ENCODE peak calls at places on chromosome 4, in six cellular contexts. S is NB4, Q is A549, D is uterus, J is suprapubic skin, C is lower leg skin. A is an unnamed sample.

GRCh38 chr4:173801876-173802713 is 272.1 kb upstream of the HAND2 start:
- DNase-seq in S (no peak), Q (no peak), D (no peak), J (no peak), C (no peak), A (no peak)

GRCh38 chr4:72295966-72296557 is 264.3 kb downstream of the NPFFR2 start:
- DNase-seq in S (peak; percentile 49), Q (peak; percentile 1), D (no peak), J (no peak), C (no peak), A (no peak)

GRCh38 chr4:68906238-68907137 is 45.1 kb downstream of the UGT2A3 start:
- DNase-seq in S (no peak), Q (no peak), D (no peak), J (no peak), C (no peak), A (peak; percentile 23)

GRCh38 chr4:8435656-8436121 is 4.8 kb downstream of the ACOX3 start:
- DNase-seq in S (no peak), Q (no peak), D (no peak), J (no peak), C (no peak), A (peak; percentile 52)

GRCh38 chr4:52780206-52780605 is 29.0 kb upstream of the ERVMER34-1 start:
- DNase-seq in S (no peak), Q (no peak), D (no peak), J (no peak), C (no peak), A (no peak)

GRCh38 chr4:137124278-137124932 is 407.9 kb downstream of the PCDH18 start:
- DNase-seq in S (peak; percentile 53), Q (peak; percentile 7), D (no peak), J (no peak), C (no peak), A (no peak)

GRCh38 chr4:16133406-16133805 is 49.6 kb upstream of the PROM1 start:
- DNase-seq in S (no peak), Q (no peak), D (no peak), J (no peak), C (no peak), A (no peak)

GRCh38 chr4:92235741-92236140 is 68.0 kb upstream of the GRID2 start:
- DNase-seq in S (no peak), Q (no peak), D (no peak), J (no peak), C (no peak), A (no peak)

GRCh38 chr4:33959519-33959918 is 2284.8 kb downstream of the ARAP2 start:
- DNase-seq in S (no peak), Q (no peak), D (no peak), J (no peak), C (no peak), A (no peak)

GRCh38 chr4:7217453-7218310 is 25.3 kb downstream of the SORCS2 start:
- DNase-seq in S (no peak), Q (no peak), D (no peak), J (no peak), C (no peak), A (no peak)

GRCh38 chr4:22070256-22070655 is 121.7 kb upstream of the KCNIP4 start:
- DNase-seq in S (no peak), Q (no peak), D (no peak), J (no peak), C (no peak), A (no peak)

GRCh38 chr4:3059896-3060295 is 14.4 kb downstream of the HTT-AS start:
- DNase-seq in S (no peak), Q (no peak), D (no peak), J (no peak), C (no peak), A (no peak)

GRCh38 chr4:126614456-126614855 is 1018.3 kb upstream of the INTU start:
- DNase-seq in S (no peak), Q (no peak), D (no peak), J (no peak), C (no peak), A (no peak)

GRCh38 chr4:25821267-25821666 is 41.5 kb downstream of the SEL1L3 start:
- DNase-seq in S (no peak), Q (no peak), D (no peak), J (no peak), C (peak; percentile 52), A (no peak)

GRCh38 chr4:180449395-180449956 is 1793.7 kb upstream of the TENM3 start:
- DNase-seq in S (peak; percentile 48), Q (peak; percentile 19), D (no peak), J (no peak), C (no peak), A (peak; percentile 81)

GRCh38 chr4:84502333-84502954 is 3.4 kb upstream of the NKX6-1 start:
- DNase-seq in S (no peak), Q (no peak), D (no peak), J (no peak), C (no peak), A (no peak)

GRCh38 chr4:142728209-142728608 is 117.9 kb downstream of the INPP4B start:
- DNase-seq in S (no peak), Q (no peak), D (no peak), J (no peak), C (no peak), A (no peak)

GRCh38 chr4:3873446-3874415 is 107.5 kb downstream of the ADRA2C start:
- DNase-seq in S (no peak), Q (no peak), D (no peak), J (peak; percentile 76), C (no peak), A (no peak)

GRCh38 chr4:80306255-80306654 is 29.3 kb upstream of the CFAP299 start:
- DNase-seq in S (no peak), Q (no peak), D (no peak), J (no peak), C (no peak), A (no peak)

GRCh38 chr4:52726821-52727580 is 24.2 kb downstream of the ERVMER34-1 start:
- DNase-seq in S (no peak), Q (no peak), D (no peak), J (no peak), C (no peak), A (no peak)

GRCh38 chr4:124710253-124710849 is 2.2 kb downstream of the ANKRD50 start:
- DNase-seq in S (peak; percentile 6), Q (no peak), D (no peak), J (no peak), C (no peak), A (no peak)

GRCh38 chr4:161457311-161457710 is 706.5 kb downstream of the FSTL5 start:
- DNase-seq in S (no peak), Q (no peak), D (no peak), J (no peak), C (no peak), A (no peak)

GRCh38 chr4:40149960-40150385 is 46.9 kb upstream of the RHOH start:
- DNase-seq in S (peak; percentile 91), Q (peak; percentile 13), D (peak; percentile 35), J (no peak), C (no peak), A (peak; percentile 78)

GRCh38 chr4:972651-973424 is 531 bp downstream of the DGKQ start:
- DNase-seq in S (peak; percentile 52), Q (peak; percentile 22), D (peak; percentile 42), J (no peak), C (no peak), A (no peak)

GRCh38 chr4:158769175-158769831 is 477 bp downstream of the FNIP2 start:
- DNase-seq in S (peak; percentile 45), Q (peak; percentile 19), D (peak; percentile 44), J (peak; percentile 81), C (peak; percentile 91), A (peak; percentile 35)

GRCh38 chr4:62126064-62126732 is 926.1 kb downstream of the ADGRL3 start:
- DNase-seq in S (no peak), Q (no peak), D (no peak), J (no peak), C (no peak), A (no peak)

GRCh38 chr4:167100120-167100519 is 134.2 kb downstream of the SPOCK3 start:
- DNase-seq in S (no peak), Q (no peak), D (no peak), J (no peak), C (no peak), A (no peak)

GRCh38 chr4:114132830-114133229 is 153.4 kb upstream of the ARSJ start:
- DNase-seq in S (peak; percentile 28), Q (peak; percentile 8), D (no peak), J (no peak), C (no peak), A (no peak)
- TF ChIP-seq CTCF in S (peak; percentile 23), Q (no peak), D (no peak), J (no peak), C (no peak), A (peak; percentile 43)

GRCh38 chr4:153651961-153652784 is 31.9 kb upstream of the TLR2 start:
- DNase-seq in S (peak; percentile 72), Q (no peak), D (no peak), J (no peak), C (no peak), A (peak; percentile 23)
- H3K4me3 ChIP-seq in S (peak overlapping the region; percentile 13), Q (no peak overlapping the region), D (no peak overlapping the region), J (no peak overlapping the region), C (no peak overlapping the region), A (no peak overlapping the region)

GRCh38 chr4:121957266-121957665 is 5.4 kb upstream of the TRPC3 start:
- DNase-seq in S (no peak), Q (no peak), D (no peak), J (no peak), C (no peak), A (no peak)
- TF ChIP-seq POLR2A in S (no peak), Q (no peak), D (no peak), J (no peak), C (no peak), A (no peak)

GRCh38 chr4:67332627-67333026 is 212.7 kb downstream of the CENPC start:
- DNase-seq in S (peak; percentile 11), Q (no peak), D (no peak), J (no peak), C (no peak), A (no peak)
- TF ChIP-seq CTCF in S (peak; percentile 47), Q (no peak), D (no peak), J (no peak), C (no peak), A (no peak)

DNA sequence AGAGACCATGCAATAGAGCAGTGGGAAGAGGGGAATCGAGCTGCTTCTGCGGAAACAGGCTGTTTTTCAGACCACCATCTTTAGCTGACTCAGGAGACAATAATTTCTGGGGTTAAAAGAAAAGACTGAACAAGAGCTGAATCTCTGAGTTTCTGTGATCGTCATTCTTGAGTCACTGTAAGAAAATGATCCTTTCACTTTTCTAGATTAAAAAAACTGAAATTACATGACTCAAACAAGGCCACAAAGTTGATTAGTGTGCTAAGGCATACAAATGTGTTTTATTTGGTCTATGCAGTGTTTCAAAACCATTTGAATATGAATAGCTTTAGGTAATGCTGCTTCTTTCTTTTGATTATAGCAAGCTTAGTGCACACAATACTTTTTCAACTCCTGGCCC is 194.4 kb upstream of the RPL34 start:
- DNase-seq in S (no peak), Q (no peak), D (no peak), J (no peak), C (no peak), A (no peak)
- H3K4me3 ChIP-seq in S (no peak overlapping the region), Q (no peak overlapping the region), D (no peak overlapping the region), J (no peak overlapping the region), C (no peak overlapping the region), A (no peak overlapping the region)